ENCODE peak calls at places on chromosomes 11 and 22, in four cellular contexts. N, Y, D and P are unnamed samples.

GRCh38 chr11:2528301-2529050 is 83.7 kb downstream of the KCNQ1 start:
- DNase-seq in N (no peak), D (peak), Y (no peak), P (no peak)

GRCh38 chr22:40281717-40282116 is 64.6 kb upstream of the ADSL start:
- DNase-seq in N (no peak), Y (no peak), D (no peak), P (no peak)

GRCh38 chr11:11948242-11948947 is 60.0 kb downstream of the DKK3 start:
- DNase-seq in D (no peak), Y (no peak), N (no peak), P (no peak)

GRCh38 chr11:68271023-68271780 is 571 bp downstream of the C11orf24 start:
- DNase-seq in Y (peak), D (peak), N (peak), P (peak)

GRCh38 chr11:83241291-83241946 is 44.7 kb downstream of the CCDC90B start:
- DNase-seq in N (peak), D (peak), Y (peak), P (no peak)

GRCh38 chr22:36104435-36104834 is 56.1 kb downstream of the APOL3 start:
- DNase-seq in N (peak), Y (no peak), D (no peak), P (peak)

GRCh38 chr11:65615950-65616574 is 486 bp downstream of the PCNX3 start:
- DNase-seq in D (no peak), Y (peak), N (peak), P (no peak)

GRCh38 chr11:128678017-128678416 is 15.9 kb upstream of the FLI1 start:
- DNase-seq in N (no peak), D (no peak), Y (no peak), P (no peak)

GRCh38 chr11:75625970-75626691 is 42.7 kb downstream of the MAP6 start:
- DNase-seq in N (no peak), D (no peak), Y (no peak), P (no peak)

GRCh38 chr22:28570697-28571373 is 108.8 kb downstream of the TTC28 start:
- DNase-seq in Y (no peak), D (no peak), N (no peak), P (no peak)

GRCh38 chr11:28606930-28607329 is 498.7 kb downstream of the METTL15 start:
- DNase-seq in N (no peak), D (no peak), Y (no peak), P (no peak)

GRCh38 chr11:76444384-76445121 is at the start of gene EMSY:
- DNase-seq in Y (peak), N (peak), D (peak), P (peak)

GRCh38 chr11:499201-500076 is 7.6 kb downstream of the RNH1 start:
- DNase-seq in D (no peak), N (no peak), Y (no peak), P (no peak)
- TF ChIP-seq POLR2AphosphoS5 in D (no peak), N (no peak), Y (no peak), P (no peak)

GRCh38 chr11:13462928-13463778 is at the start of gene BTBD10:
- DNase-seq in D (peak), Y (peak), N (peak), P (peak)
- TF ChIP-seq EP300 in D (no peak), Y (no peak), N (peak), P (no peak)

GRCh38 chr11:66851251-66851620 is 5.6 kb upstream of the LRFN4 start:
- DNase-seq in Y (no peak), N (no peak), D (no peak), P (peak)

GRCh38 chr11:66850588-66851250 is 6.1 kb upstream of the LRFN4 start:
- DNase-seq in Y (no peak), N (no peak), D (no peak), P (peak)

GRCh38 chr11:66848671-66849500 is 5.6 kb downstream of the RCE1 start:
- DNase-seq in Y (peak), D (no peak), N (no peak), P (peak)

GRCh38 chr11:66850235-66850587 is 6.7 kb upstream of the LRFN4 start:
- DNase-seq in N (no peak), Y (no peak), D (no peak), P (no peak)

GRCh38 chr11:66849501-66850234 is 6.4 kb downstream of the RCE1 start:
- DNase-seq in Y (no peak), D (no peak), N (no peak), P (peak)
- TF ChIP-seq POLR2AphosphoS5 in Y (no peak), D (no peak), N (no peak), P (no peak)

GRCh38 chr11:62665630-62666258 is 632 bp downstream of the CSKMT start:
- DNase-seq in D (peak), N (peak), Y (peak), P (peak)
- TF ChIP-seq EP300 in D (no peak), N (no peak), Y (no peak), P (no peak)

GRCh38 chr11:124892750-124893454 is 4.8 kb downstream of the ROBO4 start:
- DNase-seq in D (no peak), Y (no peak), N (no peak), P (peak)

GRCh38 chr11:124890701-124891389 is 6.8 kb downstream of the ROBO4 start:
- DNase-seq in Y (no peak), D (no peak), N (no peak), P (peak)

GRCh38 chr11:124892131-124892530 is 5.5 kb downstream of the ROBO4 start:
- DNase-seq in D (no peak), N (no peak), Y (no peak), P (no peak)

GRCh38 chr11:124889692-124890091 is 8.0 kb downstream of the ROBO4 start:
- DNase-seq in Y (no peak), D (no peak), N (no peak), P (no peak)

GRCh38 chr11:124891390-124891861 is 6.2 kb downstream of the ROBO4 start:
- DNase-seq in Y (no peak), D (no peak), N (no peak), P (peak)
- TF ChIP-seq POLR2AphosphoS5 in Y (no peak), D (no peak), N (no peak), P (no peak)